ENCODE peak calls at places on chromosomes 12 and 14, in five cellular contexts. H is GM10248, Q is epithelial cell of esophagus, G is lower lobe of right lung, U is cardiac septum. A is an unnamed sample.

GRCh38 chr12:50650285-50650684 is 113.6 kb upstream of the ATF1 start:
- DNase-seq in U (no peak), Q (no peak), H (no peak), G (no peak), A (no peak)

GRCh38 chr12:31900271-31900670 is 58.9 kb upstream of the RESF1 start:
- DNase-seq in Q (no peak), H (no peak), G (no peak), U (no peak), A (no peak)

GRCh38 chr12:133234971-133235370 is 706 bp downstream of the ANHX start:
- DNase-seq in U (no peak), H (no peak), Q (no peak), G (no peak), A (no peak)

GRCh38 chr12:3042394-3042793 is 34.8 kb upstream of the TSPAN9 start:
- DNase-seq in H (no peak), Q (no peak), G (no peak), U (no peak), A (peak)

GRCh38 chr12:79422060-79422812 is 268.5 kb downstream of the PAWR start:
- DNase-seq in U (no peak), H (no peak), Q (peak), G (no peak), A (no peak)

GRCh38 chr12:17588968-17589367 is 501.0 kb downstream of the RERGL start:
- DNase-seq in G (no peak), Q (peak), H (no peak), U (no peak), A (no peak)

GRCh38 chr12:66901136-66901932 is 222.5 kb upstream of the GRIP1 start:
- DNase-seq in H (peak), G (no peak), Q (peak), U (no peak), A (no peak)

GRCh38 chr14:50082308-50082742 is 34.0 kb downstream of the VCPKMT start:
- DNase-seq in H (no peak), U (no peak), Q (no peak), G (no peak), A (no peak)

GRCh38 chr12:74722709-74723108 is 185.1 kb downstream of the ATXN7L3B start:
- DNase-seq in U (no peak), G (no peak), Q (no peak), H (no peak), A (no peak)

GRCh38 chr12:90908465-90908864 is 46.5 kb downstream of the CCER1 start:
- DNase-seq in G (no peak), U (no peak), H (no peak), Q (peak), A (no peak)

GRCh38 chr14:104404922-104405321 is 174.6 kb upstream of the C14orf180 start:
- DNase-seq in U (no peak), G (no peak), Q (no peak), H (no peak), A (peak)

GRCh38 chr14:79862045-79862444 is 349.3 kb downstream of the DIO2 start:
- DNase-seq in U (no peak), H (no peak), Q (no peak), G (no peak), A (no peak)

GRCh38 chr14:25518347-25518746 is 468.4 kb upstream of the STXBP6 start:
- DNase-seq in G (no peak), Q (no peak), H (no peak), U (no peak), A (no peak)

GRCh38 chr14:91048676-91049075 is 11.8 kb downstream of the RPS6KA5 start:
- DNase-seq in U (no peak), Q (no peak), H (no peak), G (no peak), A (no peak)

GRCh38 chr14:51157012-51157411 is 62.1 kb upstream of the TRIM9 start:
- DNase-seq in U (no peak), Q (peak), H (no peak), G (no peak), A (no peak)

GRCh38 chr12:67288561-67288960 is 19.4 kb downstream of the CAND1 start:
- DNase-seq in G (no peak), H (no peak), Q (no peak), U (no peak), A (no peak)

GRCh38 chr12:103632554-103633216 is 45.6 kb downstream of the STAB2 start:
- DNase-seq in G (peak), H (peak), Q (peak), U (peak), A (no peak)

GRCh38 chr14:104346608-104347007 is 208.2 kb downstream of the KIF26A start:
- DNase-seq in H (no peak), U (peak), G (no peak), Q (no peak), A (peak)

GRCh38 chr12:11321980-11322379 is 11.7 kb upstream of the PRB4 start:
- DNase-seq in H (no peak), U (no peak), Q (no peak), G (no peak), A (no peak)

GRCh38 chr12:77940011-77940423 is 109.3 kb downstream of the NAV3 start:
- DNase-seq in G (no peak), U (no peak), Q (peak), H (no peak), A (no peak)

GRCh38 chr12:116266631-116267349 is 10.7 kb downstream of the MED13L start:
- DNase-seq in G (no peak), H (no peak), U (no peak), Q (peak), A (no peak)

GRCh38 chr14:68248481-68249255 is 429.1 kb downstream of the RAD51B start:
- DNase-seq in H (peak), Q (peak), U (no peak), G (no peak), A (no peak)

GRCh38 chr14:21796912-21797311 is 123.3 kb upstream of the OR4E1 start:
- DNase-seq in G (no peak), U (no peak), Q (peak), H (no peak), A (no peak)

GRCh38 chr14:33184587-33184986 is 245.9 kb downstream of the NPAS3 start:
- DNase-seq in Q (peak), G (no peak), H (no peak), U (no peak), A (no peak)

GRCh38 chr12:131895640-131896079 is 1.2 kb downstream of the ULK1 start:
- DNase-seq in G (no peak), H (no peak), Q (no peak), U (no peak), A (no peak)

GRCh38 chr12:90953956-90954421 is 987 bp downstream of the CCER1 start:
- DNase-seq in G (no peak), Q (no peak), H (no peak), U (no peak), A (no peak)

GRCh38 chr14:80637726-80638619 is 303.6 kb downstream of the CEP128 start:
- DNase-seq in G (no peak), H (no peak), Q (no peak), U (no peak), A (no peak)

GRCh38 chr14:29716150-29716549 is 211.5 kb downstream of the PRKD1 start:
- DNase-seq in H (no peak), Q (no peak), U (no peak), G (no peak), A (no peak)

GRCh38 chr12:54050479-54050805 is 3.2 kb upstream of the HOXC4 start:
- DNase-seq in G (no peak), U (no peak), H (no peak), Q (no peak), A (no peak)

GRCh38 chr12:103705927-103706326 is 118.9 kb downstream of the STAB2 start:
- DNase-seq in G (no peak), Q (no peak), U (no peak), H (no peak), A (no peak)

GRCh38 chr14:23284654-23285529 is 1.0 kb downstream of the HOMEZ start:
- DNase-seq in G (no peak), H (peak), U (no peak), Q (peak), A (no peak)

GRCh38 chr12:125300249-125300648 is 235.0 kb downstream of the AACS start:
- DNase-seq in Q (no peak), H (no peak), G (no peak), U (peak), A (no peak)

GRCh38 chr14:85566603-85567002 is 36.7 kb downstream of the FLRT2 start:
- DNase-seq in U (no peak), Q (peak), H (no peak), G (no peak), A (no peak)

GRCh38 chr14:80211143-80212024 is at the start of gene DIO2:
- DNase-seq in U (peak), Q (peak), H (no peak), G (no peak), A (no peak)

GRCh38 chr12:5430639-5431603 is 987 bp upstream of the NTF3 start:
- DNase-seq in H (no peak), U (no peak), Q (peak), G (no peak), A (no peak)

GRCh38 chr12:94146166-94146565 is 2.2 kb upstream of the PLXNC1 start:
- DNase-seq in Q (no peak), G (no peak), H (no peak), U (no peak), A (no peak)

GRCh38 chr12:2154050-2154449 is 101.3 kb downstream of the CACNA1C start:
- DNase-seq in H (no peak), Q (no peak), U (no peak), G (no peak), A (no peak)

GRCh38 chr12:15364221-15365170 is 42.2 kb downstream of the PTPRO start:
- DNase-seq in H (no peak), U (no peak), G (no peak), Q (peak), A (no peak)

GRCh38 chr12:130765186-130765659 is 49.1 kb upstream of the RIMBP2 start:
- DNase-seq in H (no peak), G (no peak), U (no peak), Q (peak), A (no peak)

A was measured in RWPE2.